ENCODE peak calls at places on chromosome 18, in seven cellular contexts. K is retinal pigment epithelial cell, Z is tibial nerve, G is Calu3, D is AG04450, R is keratinocyte, U is WERI-Rb-1. F is an unnamed sample.

GRCh38 chr18:51383711-51384110 is 186.2 kb upstream of the MEX3C start:
- DNase-seq in Z (no peak), K (no peak), U (no peak), G (no peak), D (no peak), R (no peak), F (no peak)

GRCh38 chr18:59575995-59576394 is 121.2 kb downstream of the CCBE1 start:
- DNase-seq in Z (no peak), G (no peak), D (no peak), K (no peak), U (no peak), R (no peak), F (no peak)

GRCh38 chr18:55502346-55502710 is 85.7 kb downstream of the TCF4 start:
- DNase-seq in K (no peak), R (no peak), D (no peak), G (no peak), U (no peak), Z (no peak), F (no peak)

GRCh38 chr18:34976899-34977786 is 64.1 kb upstream of the MAPRE2 start:
- DNase-seq in G (peak; percentile 90), K (no peak), U (peak; percentile 86), R (no peak), D (no peak), Z (peak; percentile 41), F (peak; percentile 74)

GRCh38 chr18:35409921-35410320 is 32.8 kb upstream of the ZNF396 start:
- DNase-seq in U (no peak), R (no peak), K (no peak), Z (no peak), G (peak; percentile 24), D (no peak), F (no peak)

GRCh38 chr18:9792565-9793226 is 84.6 kb downstream of the RAB31 start:
- DNase-seq in D (no peak), K (no peak), U (peak; percentile 52), Z (no peak), G (peak; percentile 37), R (no peak), F (peak; percentile 20)

GRCh38 chr18:44909191-44909719 is 228.6 kb downstream of the SETBP1 start:
- DNase-seq in R (no peak), K (no peak), U (no peak), Z (peak; percentile 21), G (no peak), D (no peak), F (peak; percentile 45)

GRCh38 chr18:45556217-45556616 is 59.1 kb upstream of the SLC14A2 start:
- DNase-seq in U (no peak), Z (no peak), D (no peak), K (no peak), G (no peak), R (no peak), F (no peak)

GRCh38 chr18:21823848-21824247 is 83.3 kb downstream of the MIB1 start:
- DNase-seq in U (no peak), K (no peak), D (no peak), Z (no peak), R (no peak), G (no peak), F (no peak)

GRCh38 chr18:41744664-41745063 is 210.4 kb upstream of the PIK3C3 start:
- DNase-seq in R (no peak), G (no peak), D (no peak), U (no peak), K (no peak), Z (no peak), F (no peak)

GRCh38 chr18:7979714-7980113 is 412.6 kb downstream of the PTPRM start:
- DNase-seq in U (no peak), R (no peak), G (no peak), K (no peak), D (no peak), Z (no peak), F (no peak)

GRCh38 chr18:80034852-80035406 is 695 bp downstream of the RBFA start:
- DNase-seq in R (no peak), Z (no peak), U (no peak), G (no peak), K (no peak), D (no peak), F (no peak)

GRCh38 chr18:28204154-28204553 is 27.2 kb upstream of the CDH2 start:
- DNase-seq in K (peak; percentile 93), U (no peak), D (peak; percentile 46), Z (no peak), R (peak; percentile 28), G (peak; percentile 11), F (no peak)

GRCh38 chr18:58819051-58819450 is 45.6 kb upstream of the ZNF532 start:
- DNase-seq in D (no peak), R (no peak), G (no peak), U (no peak), Z (no peak), K (no peak), F (peak; percentile 55)

GRCh38 chr18:79890638-79891037 is 60.8 kb downstream of the SLC66A2 start:
- DNase-seq in R (no peak), D (no peak), K (no peak), G (no peak), U (no peak), Z (no peak), F (no peak)

GRCh38 chr18:41732371-41732770 is 222.7 kb upstream of the PIK3C3 start:
- DNase-seq in R (no peak), U (no peak), G (no peak), Z (no peak), D (no peak), K (no peak), F (no peak)

GRCh38 chr18:79506191-79507075 is 110.7 kb downstream of the NFATC1 start:
- DNase-seq in U (no peak), R (no peak), D (no peak), K (no peak), G (no peak), Z (peak; percentile 63), F (no peak)

GRCh38 chr18:76307293-76307690 is 187.8 kb downstream of the ZNF516 start:
- DNase-seq in K (no peak), D (no peak), G (no peak), R (no peak), U (no peak), Z (no peak), F (no peak)

DNA sequence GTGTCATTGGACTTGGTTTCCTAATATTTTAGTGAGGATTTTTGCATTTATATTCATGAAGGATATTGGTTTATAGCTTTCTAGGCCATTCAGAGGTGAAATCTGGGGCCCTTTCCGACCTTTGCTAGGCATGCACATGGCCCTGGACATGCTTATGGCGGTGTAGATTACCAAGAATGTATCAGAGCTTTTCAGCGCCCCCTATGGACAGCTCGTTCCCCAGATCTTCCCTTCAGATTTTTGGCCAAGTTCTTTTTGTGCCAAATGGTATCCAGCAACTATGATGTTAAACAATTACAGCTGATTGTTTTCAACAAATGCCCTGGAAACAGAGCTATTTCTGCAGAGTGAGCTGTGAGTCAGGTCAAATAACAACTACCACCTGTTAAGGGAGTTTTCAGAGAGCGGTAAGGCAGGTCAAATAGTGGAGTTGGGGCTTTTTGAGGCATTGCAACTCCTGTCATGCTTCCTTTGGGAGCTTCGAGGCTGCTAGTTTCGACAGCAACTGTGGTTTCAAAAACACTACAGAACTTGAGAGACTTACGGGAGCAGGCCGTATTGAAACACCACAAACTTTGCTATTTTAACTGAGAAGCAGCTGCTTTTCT is 188.3 kb downstream of the ZNF516 start:
- DNase-seq in U (no peak), Z (no peak), R (no peak), D (no peak), G (no peak), K (no peak), F (no peak)
- TF ChIP-seq CTCF in U (peak; percentile 20), Z (no peak), R (no peak), D (no peak), G (no peak), K (no peak), F (no peak)

DNA sequence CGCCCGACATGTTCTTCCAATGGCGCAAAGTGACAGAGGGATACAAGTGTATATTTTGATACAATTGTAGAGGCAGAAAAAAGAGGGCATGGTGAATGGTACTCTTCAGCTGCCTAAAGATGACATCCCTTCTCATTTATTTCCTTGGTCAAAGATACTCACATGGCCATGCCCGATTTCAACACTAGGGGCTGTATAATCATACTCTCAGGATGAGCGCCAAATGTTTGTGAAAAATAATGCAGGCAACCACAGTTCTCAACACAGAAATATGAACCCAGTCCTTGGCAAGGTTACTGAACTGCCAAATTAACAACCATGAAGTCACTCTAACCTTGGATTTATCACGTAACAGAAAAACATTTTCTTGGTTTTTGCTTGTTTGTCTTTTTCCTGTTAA is 204.4 kb downstream of the CCDC102B start:
- DNase-seq in Z (no peak), U (no peak), D (no peak), R (no peak), K (no peak), G (no peak), F (no peak)
- TF ChIP-seq CTCF in Z (no peak), U (peak; percentile 11), D (peak; percentile 31), R (no peak), K (peak; percentile 29), G (no peak), F (no peak)

GRCh38 chr18:50341443-50341842 is 33.4 kb upstream of the SKA1 start:
- DNase-seq in U (no peak), K (no peak), R (no peak), D (no peak), G (no peak), Z (no peak), F (no peak)

GRCh38 chr18:50338122-50338521 is 36.7 kb upstream of the SKA1 start:
- DNase-seq in K (no peak), U (no peak), Z (no peak), D (no peak), R (no peak), G (no peak), F (no peak)

GRCh38 chr18:50334546-50335152 is 40.2 kb upstream of the SKA1 start:
- DNase-seq in Z (no peak), G (no peak), D (no peak), K (no peak), U (no peak), R (no peak), F (no peak)

GRCh38 chr18:50338676-50339075 is 36.2 kb upstream of the SKA1 start:
- DNase-seq in D (no peak), K (no peak), G (no peak), R (no peak), U (no peak), Z (no peak), F (no peak)

GRCh38 chr18:50340078-50340477 is 34.8 kb upstream of the SKA1 start:
- DNase-seq in U (peak; percentile 19), R (no peak), K (no peak), D (no peak), G (no peak), Z (no peak), F (no peak)
- TF ChIP-seq CTCF in U (peak; percentile 39), R (no peak), K (no peak), D (no peak), G (no peak), Z (no peak), F (no peak)

DNA sequence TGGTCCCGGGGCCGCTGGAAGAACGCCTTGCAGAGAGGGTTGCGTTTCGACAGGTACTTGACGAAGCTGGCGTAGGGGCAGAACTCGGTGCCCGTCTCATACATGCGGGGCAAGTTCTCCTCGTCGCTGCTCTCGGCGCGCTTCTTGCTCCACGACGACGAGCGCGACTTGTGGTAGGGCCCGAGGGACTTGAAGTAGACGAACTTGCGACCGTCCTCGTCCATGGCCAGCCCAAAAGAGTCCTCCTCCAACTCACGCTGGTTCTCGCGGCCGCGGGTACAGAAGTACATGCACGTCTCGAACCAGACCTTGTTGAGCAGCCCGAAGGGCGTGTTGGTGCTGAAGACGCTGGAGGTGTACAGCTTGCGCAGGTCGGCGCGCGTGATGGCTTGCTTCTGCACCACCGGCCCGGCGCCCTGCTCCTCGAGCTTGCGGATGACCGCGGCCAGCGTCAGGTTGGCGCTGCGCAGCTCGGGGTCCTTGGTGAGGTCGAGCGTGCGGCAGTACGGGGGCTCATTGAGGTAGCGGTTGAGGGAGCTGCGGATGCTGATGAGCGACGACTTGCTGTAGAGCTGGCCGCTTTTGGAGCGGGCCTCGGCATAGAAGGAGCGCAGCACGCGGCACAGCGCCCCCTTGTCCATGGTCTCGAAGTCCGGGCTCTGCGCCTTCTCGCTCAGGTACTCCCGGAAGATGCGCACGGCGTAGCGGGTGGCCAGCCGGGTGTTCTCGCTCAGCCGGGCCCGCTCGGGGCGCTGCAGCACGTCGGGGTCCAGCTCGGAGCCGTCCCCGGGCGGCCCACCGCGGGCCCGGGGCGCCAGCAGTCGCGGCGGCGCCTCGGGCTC is 830 bp downstream of the KCTD1 start:
- DNase-seq in R (no peak), K (peak; percentile 48), U (no peak), Z (peak; percentile 45), D (peak; percentile 49), G (peak; percentile 78), F (peak; percentile 92)
- TF ChIP-seq CTCF in R (peak; percentile 86), K (peak; percentile 59), U (no peak), Z (peak; percentile 29), D (peak; percentile 63), G (peak; percentile 53), F (peak; percentile 57)

F was measured in GM20000.